ENCODE peak calls at places on chromosomes 1 and 21, in five cellular contexts. T, U, K, D and O are unnamed samples.

GRCh38 chr1:69455718-69456117 is 112.0 kb upstream of the LRRC7 start:
- DNase-seq in T (no peak), K (no peak), U (no peak), D (no peak), O (no peak)

GRCh38 chr1:18278953-18279712 is 171.5 kb downstream of the IGSF21 start:
- DNase-seq in K (no peak), D (no peak), T (no peak), U (no peak), O (no peak)

GRCh38 chr1:234957330-234958065 is 171.1 kb downstream of the TOMM20 start:
- DNase-seq in U (no peak), D (no peak), K (no peak), T (no peak), O (no peak)

GRCh38 chr1:220121791-220122530 is 28.0 kb downstream of the IARS2 start:
- DNase-seq in D (no peak), K (no peak), U (no peak), T (no peak), O (no peak)

GRCh38 chr1:157540160-157540748 is 12.1 kb downstream of the FCRL5 start:
- DNase-seq in U (no peak), K (no peak), T (no peak), D (no peak), O (no peak)

GRCh38 chr1:240820816-240821215 is 208.9 kb upstream of the GREM2 start:
- DNase-seq in D (no peak), T (no peak), K (no peak), U (no peak), O (no peak)

GRCh38 chr21:27425172-27425571 is 458.3 kb upstream of the ADAMTS5 start:
- DNase-seq in K (no peak), U (no peak), T (no peak), D (no peak), O (no peak)

GRCh38 chr1:157597959-157598667 is at the start of gene FCRL4:
- DNase-seq in D (no peak), K (no peak), T (no peak), U (no peak), O (no peak)